ENCODE peak calls at places on chromosomes 7 and 10, in six cellular contexts. One of them, this sample, is unnamed.

GRCh38 chr10:116722736-116723427 is 19.5 kb downstream of the HSPA12A start:
- DNase-seq in keratinocyte: no peak
- DNase-seq in HCT116: no peak
- DNase-seq in GM23248: no peak
- DNase-seq in fibroblast of lung: no peak
- DNase-seq in neural progenitor cell: no peak
- DNase-seq in this sample: no peak

GRCh38 chr7:23470290-23471089 is at the start of gene IGF2BP3:
- DNase-seq in keratinocyte: peak
- DNase-seq in HCT116: peak
- DNase-seq in GM23248: peak
- DNase-seq in fibroblast of lung: peak
- DNase-seq in neural progenitor cell: peak
- DNase-seq in this sample: peak

GRCh38 chr10:103842605-103843004 is 12.8 kb downstream of the SH3PXD2A start:
- DNase-seq in keratinocyte: no peak
- DNase-seq in HCT116: no peak
- DNase-seq in GM23248: no peak
- DNase-seq in fibroblast of lung: no peak
- DNase-seq in neural progenitor cell: no peak
- DNase-seq in this sample: no peak

GRCh38 chr7:142784096-142784495 is 13.3 kb downstream of the PRSS2 start:
- DNase-seq in keratinocyte: no peak
- DNase-seq in HCT116: no peak
- DNase-seq in GM23248: no peak
- DNase-seq in fibroblast of lung: no peak
- DNase-seq in neural progenitor cell: no peak
- DNase-seq in this sample: no peak

GRCh38 chr7:52689912-52690311 is 345.5 kb upstream of the POM121L12 start:
- DNase-seq in keratinocyte: no peak
- DNase-seq in HCT116: no peak
- DNase-seq in GM23248: no peak
- DNase-seq in fibroblast of lung: peak
- DNase-seq in neural progenitor cell: no peak
- DNase-seq in this sample: no peak

GRCh38 chr7:132666076-132666775 is 90.0 kb upstream of the PLXNA4 start:
- DNase-seq in keratinocyte: no peak
- DNase-seq in HCT116: no peak
- DNase-seq in GM23248: peak
- DNase-seq in fibroblast of lung: no peak
- DNase-seq in neural progenitor cell: no peak
- DNase-seq in this sample: no peak

GRCh38 chr10:80277016-80277415 is 12.4 kb downstream of the MAT1A start:
- DNase-seq in keratinocyte: no peak
- DNase-seq in HCT116: no peak
- DNase-seq in GM23248: no peak
- DNase-seq in fibroblast of lung: no peak
- DNase-seq in neural progenitor cell: no peak
- DNase-seq in this sample: no peak

GRCh38 chr10:63206576-63206975 is 73.4 kb downstream of the NRBF2 start:
- DNase-seq in keratinocyte: no peak
- DNase-seq in HCT116: no peak
- DNase-seq in GM23248: no peak
- DNase-seq in fibroblast of lung: no peak
- DNase-seq in neural progenitor cell: no peak
- DNase-seq in this sample: no peak

GRCh38 chr7:118311121-118311803 is 86.8 kb downstream of the ANKRD7 start:
- DNase-seq in keratinocyte: no peak
- DNase-seq in HCT116: peak
- DNase-seq in GM23248: no peak
- DNase-seq in fibroblast of lung: peak
- DNase-seq in neural progenitor cell: no peak
- DNase-seq in this sample: no peak

GRCh38 chr10:76433161-76434005 is 1002.0 kb downstream of the LRMDA start:
- DNase-seq in keratinocyte: no peak
- DNase-seq in HCT116: no peak
- DNase-seq in GM23248: no peak
- DNase-seq in fibroblast of lung: no peak
- DNase-seq in neural progenitor cell: no peak
- DNase-seq in this sample: no peak

GRCh38 chr10:77518258-77518909 is 119.2 kb downstream of the KCNMA1 start:
- DNase-seq in keratinocyte: no peak
- DNase-seq in HCT116: no peak
- DNase-seq in GM23248: no peak
- DNase-seq in fibroblast of lung: no peak
- DNase-seq in neural progenitor cell: no peak
- DNase-seq in this sample: no peak
- H2AFZ ChIP-seq in keratinocyte: no peak
- H2AFZ ChIP-seq in HCT116: no peak
- H2AFZ ChIP-seq in GM23248: no peak
- H2AFZ ChIP-seq in fibroblast of lung: no peak
- H2AFZ ChIP-seq in neural progenitor cell: no peak
- H2AFZ ChIP-seq in this sample: no peak

GRCh38 chr7:140541176-140541512 is 61.8 kb upstream of the MKRN1 start:
- DNase-seq in keratinocyte: no peak
- DNase-seq in HCT116: no peak
- DNase-seq in GM23248: no peak
- DNase-seq in fibroblast of lung: no peak
- DNase-seq in neural progenitor cell: no peak
- DNase-seq in this sample: no peak

GRCh38 chr7:140542226-140542625 is 62.9 kb upstream of the MKRN1 start:
- DNase-seq in keratinocyte: no peak
- DNase-seq in HCT116: no peak
- DNase-seq in GM23248: peak
- DNase-seq in fibroblast of lung: peak
- DNase-seq in neural progenitor cell: peak
- DNase-seq in this sample: no peak

GRCh38 chr7:140540142-140540777 is 61.0 kb upstream of the MKRN1 start:
- DNase-seq in keratinocyte: no peak
- DNase-seq in HCT116: no peak
- DNase-seq in GM23248: no peak
- DNase-seq in fibroblast of lung: no peak
- DNase-seq in neural progenitor cell: no peak
- DNase-seq in this sample: no peak

GRCh38 chr7:140539466-140539865 is 60.2 kb upstream of the MKRN1 start:
- DNase-seq in keratinocyte: no peak
- DNase-seq in HCT116: no peak
- DNase-seq in GM23248: no peak
- DNase-seq in fibroblast of lung: no peak
- DNase-seq in neural progenitor cell: no peak
- DNase-seq in this sample: no peak

DNA sequence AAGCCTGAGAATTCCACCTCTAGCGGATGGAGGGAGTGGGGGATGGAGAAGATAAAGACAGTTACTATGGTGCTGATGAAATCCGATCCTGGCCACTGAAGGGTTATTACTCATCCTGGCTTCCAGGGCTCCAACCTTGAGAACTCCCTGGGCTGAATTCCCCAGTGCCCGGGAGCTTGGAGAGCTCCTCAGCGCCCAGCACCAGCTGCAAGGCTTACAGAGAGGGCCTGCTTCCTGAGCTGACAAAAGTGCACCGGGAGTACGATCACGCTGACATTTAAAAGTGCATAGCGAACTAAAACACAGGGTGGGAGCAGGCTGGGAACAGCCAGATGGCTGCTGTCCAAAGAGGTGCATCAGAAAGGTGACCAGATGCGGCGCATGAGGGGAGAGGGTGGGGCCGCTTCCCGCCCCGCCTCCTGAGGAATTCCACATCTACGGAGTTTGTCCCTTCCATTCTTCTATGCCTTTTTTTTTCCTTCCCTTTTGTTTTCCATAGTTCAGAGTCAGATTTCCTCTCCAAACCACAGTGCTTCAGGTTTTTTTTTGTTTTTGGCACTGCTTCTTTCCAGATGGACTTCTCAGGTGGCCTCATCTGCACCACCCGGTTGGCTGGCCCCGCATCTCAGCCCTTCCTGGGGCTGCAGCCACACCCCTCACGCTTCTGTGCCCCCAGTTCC is 62.3 kb upstream of the MKRN1 start:
- DNase-seq in keratinocyte: peak
- DNase-seq in HCT116: peak
- DNase-seq in GM23248: peak
- DNase-seq in fibroblast of lung: peak
- DNase-seq in neural progenitor cell: peak
- DNase-seq in this sample: peak
- H3K4me3 ChIP-seq in keratinocyte: peak
- H3K4me3 ChIP-seq in HCT116: peak
- H3K4me3 ChIP-seq in GM23248: peak
- H3K4me3 ChIP-seq in fibroblast of lung: peak
- H3K4me3 ChIP-seq in neural progenitor cell: peak
- H3K4me3 ChIP-seq in this sample: peak

GRCh38 chr10:4351723-4352565 is 474.1 kb upstream of the AKR1E2 start:
- DNase-seq in keratinocyte: no peak
- DNase-seq in HCT116: no peak
- DNase-seq in GM23248: peak
- DNase-seq in fibroblast of lung: peak
- DNase-seq in neural progenitor cell: no peak
- DNase-seq in this sample: no peak
- H2AFZ ChIP-seq in keratinocyte: no peak
- H2AFZ ChIP-seq in HCT116: no peak
- H2AFZ ChIP-seq in GM23248: no peak
- H2AFZ ChIP-seq in fibroblast of lung: no peak
- H2AFZ ChIP-seq in neural progenitor cell: no peak
- H2AFZ ChIP-seq in this sample: no peak

GRCh38 chr7:108455524-108455832 is 758 bp downstream of the NRCAM start:
- DNase-seq in keratinocyte: no peak
- DNase-seq in HCT116: no peak
- DNase-seq in GM23248: no peak
- DNase-seq in fibroblast of lung: no peak
- DNase-seq in neural progenitor cell: no peak
- DNase-seq in this sample: no peak
- H3K4me3 ChIP-seq in keratinocyte: peak
- H3K4me3 ChIP-seq in HCT116: no peak
- H3K4me3 ChIP-seq in GM23248: peak
- H3K4me3 ChIP-seq in fibroblast of lung: peak
- H3K4me3 ChIP-seq in neural progenitor cell: peak
- H3K4me3 ChIP-seq in this sample: peak

DNA sequence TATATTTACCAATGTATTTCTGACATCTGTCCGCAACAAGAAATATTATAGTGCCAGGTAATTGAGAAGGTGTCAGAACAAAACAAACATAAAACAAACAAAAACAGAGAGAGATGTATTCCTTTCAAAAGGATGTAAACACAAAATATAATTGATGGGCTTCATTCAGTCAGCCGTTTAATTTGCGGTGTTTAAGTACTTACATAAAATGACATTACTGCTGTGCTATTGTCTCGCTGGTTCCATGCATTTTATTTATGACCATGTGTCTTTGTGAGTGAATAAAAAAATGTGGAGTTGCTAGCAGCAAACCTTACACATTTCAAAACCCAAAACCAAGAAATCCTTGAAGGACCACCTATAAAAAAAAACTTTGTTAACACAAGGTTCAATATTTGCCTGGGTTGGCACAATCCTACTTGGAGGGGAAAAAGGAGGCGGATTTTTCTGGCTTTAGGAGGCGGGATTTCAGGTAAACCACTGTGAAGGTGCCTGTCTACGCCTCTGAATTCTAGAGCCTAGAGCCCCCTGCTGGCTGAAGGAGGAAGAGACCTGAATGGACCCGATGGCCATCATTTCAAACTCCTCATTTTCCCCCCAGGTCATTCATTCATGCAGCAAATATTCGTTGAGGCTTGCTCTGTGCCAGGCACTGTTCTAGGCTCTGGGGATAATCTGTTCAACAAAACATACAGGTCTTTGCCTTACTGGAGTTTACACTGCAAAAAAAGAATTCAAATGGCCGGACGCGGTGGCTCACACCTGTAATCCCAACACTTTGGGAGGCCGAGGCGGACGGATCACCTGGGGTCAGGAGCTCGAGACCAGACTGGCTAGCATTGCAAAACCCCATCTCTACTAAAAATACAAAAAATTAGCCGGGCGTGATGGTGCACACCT is 90.4 kb upstream of the NFE2L3 start:
- DNase-seq in keratinocyte: no peak
- DNase-seq in HCT116: peak
- DNase-seq in GM23248: peak
- DNase-seq in fibroblast of lung: peak
- DNase-seq in neural progenitor cell: peak
- DNase-seq in this sample: peak
- H2AFZ ChIP-seq in keratinocyte: no peak
- H2AFZ ChIP-seq in HCT116: peak
- H2AFZ ChIP-seq in GM23248: no peak
- H2AFZ ChIP-seq in fibroblast of lung: no peak
- H2AFZ ChIP-seq in neural progenitor cell: no peak
- H2AFZ ChIP-seq in this sample: no peak

GRCh38 chr10:74923556-74923955 is 97.2 kb downstream of the KAT6B start:
- DNase-seq in keratinocyte: no peak
- DNase-seq in HCT116: no peak
- DNase-seq in GM23248: peak
- DNase-seq in fibroblast of lung: no peak
- DNase-seq in neural progenitor cell: no peak
- DNase-seq in this sample: no peak

GRCh38 chr10:74922921-74923320 is 96.5 kb downstream of the KAT6B start:
- DNase-seq in keratinocyte: no peak
- DNase-seq in HCT116: no peak
- DNase-seq in GM23248: peak
- DNase-seq in fibroblast of lung: peak
- DNase-seq in neural progenitor cell: no peak
- DNase-seq in this sample: no peak

GRCh38 chr10:74926791-74927585 is 100.6 kb downstream of the KAT6B start:
- DNase-seq in keratinocyte: no peak
- DNase-seq in HCT116: no peak
- DNase-seq in GM23248: no peak
- DNase-seq in fibroblast of lung: no peak
- DNase-seq in neural progenitor cell: no peak
- DNase-seq in this sample: no peak

GRCh38 chr10:74925716-74926115 is 99.3 kb downstream of the KAT6B start:
- DNase-seq in keratinocyte: no peak
- DNase-seq in HCT116: no peak
- DNase-seq in GM23248: no peak
- DNase-seq in fibroblast of lung: no peak
- DNase-seq in neural progenitor cell: no peak
- DNase-seq in this sample: no peak

GRCh38 chr10:74924251-74924954 is 98.0 kb downstream of the KAT6B start:
- DNase-seq in keratinocyte: peak
- DNase-seq in HCT116: peak
- DNase-seq in GM23248: peak
- DNase-seq in fibroblast of lung: peak
- DNase-seq in neural progenitor cell: no peak
- DNase-seq in this sample: peak
- H3K4me3 ChIP-seq in keratinocyte: peak
- H3K4me3 ChIP-seq in HCT116: peak
- H3K4me3 ChIP-seq in GM23248: peak
- H3K4me3 ChIP-seq in fibroblast of lung: peak
- H3K4me3 ChIP-seq in neural progenitor cell: no peak
- H3K4me3 ChIP-seq in this sample: peak